ENCODE peak calls at places on chromosome 22, in nine cellular contexts. W is stimulated activated CD8-positive, alpha-beta memory T cell treated with anti-CD3 and anti-CD28 coated beads, Interleukin-4, amount 100 ng/mL, for 4 hours; E is fibroblast of gingiva; B is HEK293T; F is ACHN; D is lower leg skin; Q is EL; C is KG1; S is right lobe of liver. T is an unnamed sample.
A peak's percentile ranks its signal among the peaks of the same experiment; 100 is the strongest.

GRCh38 chr22:27489265-27489675 is 312.3 kb downstream of the MN1 start:
- DNase-seq in Q (peak; percentile 49), S (peak; percentile 77), W (no peak), B (no peak), E (peak; percentile 25), C (no peak), D (no peak), F (no peak), T (no peak)

GRCh38 chr22:50174382-50175190 is 4.1 kb downstream of the PANX2 start:
- DNase-seq in B (no peak), E (no peak), Q (no peak), W (no peak), C (no peak), F (no peak), D (no peak), S (no peak), T (no peak)

GRCh38 chr22:41425704-41426365 is 20.8 kb downstream of the TOB2 start:
- DNase-seq in Q (no peak), W (no peak), F (no peak), B (no peak), D (no peak), C (no peak), S (no peak), E (no peak), T (no peak)

GRCh38 chr22:46454233-46454909 is 83.0 kb downstream of the CELSR1 start:
- DNase-seq in S (no peak), W (no peak), F (no peak), D (no peak), C (no peak), Q (no peak), B (no peak), E (no peak), T (no peak)

GRCh38 chr22:38739300-38740055 is 16.3 kb downstream of the SUN2 start:
- DNase-seq in Q (no peak), W (no peak), S (no peak), E (no peak), C (no peak), D (no peak), B (no peak), F (no peak), T (no peak)

GRCh38 chr22:47059701-47060161 is 297.3 kb downstream of the TBC1D22A start:
- DNase-seq in Q (no peak), S (no peak), C (no peak), B (no peak), E (no peak), D (no peak), W (no peak), F (no peak), T (no peak)

GRCh38 chr22:20637740-20638139 is 130.3 kb downstream of the MED15 start:
- DNase-seq in F (no peak), B (no peak), E (no peak), S (no peak), C (no peak), W (no peak), Q (no peak), D (no peak), T (no peak)

GRCh38 chr22:17501679-17502285 is 61.5 kb upstream of the SLC25A18 start:
- DNase-seq in C (peak; percentile 52), W (no peak), F (peak; percentile 64), D (peak; percentile 18), S (no peak), Q (peak; percentile 60), B (peak; percentile 68), E (peak; percentile 44), T (no peak)

GRCh38 chr22:47899894-47900293 is 1137.4 kb downstream of the TBC1D22A start:
- DNase-seq in E (no peak), D (no peak), F (no peak), S (no peak), Q (no peak), B (no peak), C (no peak), W (no peak), T (peak; percentile 50)

GRCh38 chr22:33520904-33521780 is 399.1 kb downstream of the LARGE1 start:
- DNase-seq in W (no peak), S (peak; percentile 29), F (no peak), D (no peak), E (no peak), Q (no peak), B (no peak), C (no peak), T (no peak)

GRCh38 chr22:30649430-30650007 is 13.9 kb downstream of the SLC35E4 start:
- DNase-seq in D (peak; percentile 43), S (peak; percentile 44), B (no peak), Q (peak; percentile 92), E (peak; percentile 34), C (no peak), W (peak; percentile 65), F (peak; percentile 80), T (no peak)

GRCh38 chr22:27726726-27727449 is 74.7 kb downstream of the MN1 start:
- DNase-seq in Q (peak; percentile 66), C (no peak), W (no peak), S (no peak), B (peak; percentile 46), F (peak; percentile 42), E (peak; percentile 86), D (peak; percentile 55), T (no peak)

GRCh38 chr22:19626666-19627065 is 87.6 kb upstream of the SEPTIN5 start:
- DNase-seq in D (no peak), Q (no peak), B (no peak), W (no peak), S (no peak), F (no peak), C (no peak), E (no peak), T (no peak)

GRCh38 chr22:36166518-36167220 is 6.1 kb upstream of the APOL3 start:
- DNase-seq in W (no peak), Q (no peak), B (no peak), S (peak; percentile 56), E (no peak), D (no peak), F (no peak), C (no peak), T (no peak)

GRCh38 chr22:25403752-25404471 is 160.6 kb upstream of the GRK3 start:
- DNase-seq in E (peak; percentile 86), C (no peak), F (peak; percentile 18), B (peak; percentile 33), S (no peak), Q (peak; percentile 48), W (no peak), D (no peak), T (no peak)

GRCh38 chr22:24068717-24069116 is 57.6 kb downstream of the CABIN1 start:
- DNase-seq in W (no peak), E (no peak), Q (no peak), S (no peak), D (no peak), F (no peak), B (no peak), C (no peak), T (no peak)

GRCh38 chr22:20741634-20742581 is 32.0 kb upstream of the SERPIND1 start:
- DNase-seq in Q (peak; percentile 35), E (no peak), W (no peak), B (peak; percentile 64), F (peak; percentile 33), D (no peak), C (peak; percentile 48), S (no peak), T (no peak)

GRCh38 chr22:23565288-23565941 is 14.7 kb downstream of the IGLL1 start:
- DNase-seq in W (no peak), C (no peak), B (peak; percentile 60), Q (peak; percentile 16), D (no peak), E (no peak), S (peak; percentile 38), F (peak; percentile 4), T (no peak)

GRCh38 chr22:17035246-17035645 is 27.2 kb upstream of the GAB4 start:
- DNase-seq in B (no peak), C (no peak), Q (no peak), S (no peak), F (no peak), E (no peak), W (no peak), D (no peak), T (no peak)

T was measured in esophagus muscularis mucosa.